ENCODE peak calls at places on chromosomes 6 and 20, in seven cellular contexts. V is NCI-H748 treated with DMSO at 0.1 percent for 48 hours, W is transverse colon, F is Caki2, O is GM13977, I is fibroblast of the aortic adventitia, Z is nephron progenitor cell. M is an unnamed sample.

GRCh38 chr6:109790131-109790530 is 99.0 kb downstream of the FIG4 start:
- DNase-seq in V (no peak), W (no peak), F (peak; percentile 3), O (no peak), I (peak; percentile 76), Z (no peak), M (no peak)

GRCh38 chr6:27505209-27506027 is 32.5 kb upstream of the ZNF184 start:
- DNase-seq in V (peak; percentile 86), W (peak; percentile 21), F (peak; percentile 89), O (peak; percentile 25), I (peak; percentile 49), Z (peak; percentile 51), M (peak; percentile 78)

GRCh38 chr20:44758247-44759101 is 12.8 kb downstream of the KCNK15 start:
- DNase-seq in V (no peak), W (no peak), F (no peak), O (no peak), I (no peak), Z (no peak), M (no peak)

GRCh38 chr20:47809561-47809960 is 24.3 kb upstream of the SULF2 start:
- DNase-seq in V (no peak), W (no peak), F (peak; percentile 51), O (no peak), I (no peak), Z (no peak), M (no peak)

GRCh38 chr20:50267041-50267865 is 76.6 kb downstream of the CEBPB start:
- DNase-seq in V (no peak), W (peak; percentile 92), F (no peak), O (no peak), I (peak; percentile 85), Z (no peak), M (no peak)

GRCh38 chr20:9200620-9201019 is 131.7 kb downstream of the PLCB4 start:
- DNase-seq in V (no peak), W (no peak), F (peak; percentile 65), O (no peak), I (peak; percentile 15), Z (no peak), M (no peak)

GRCh38 chr20:33933469-33933909 is 60.2 kb upstream of the RALY start:
- DNase-seq in V (no peak), W (peak; percentile 59), F (no peak), O (peak; percentile 71), I (peak; percentile 79), Z (peak; percentile 36), M (no peak)

GRCh38 chr6:28772480-28773381 is 151.1 kb downstream of the TRIM27 start:
- DNase-seq in V (no peak), W (no peak), F (no peak), O (no peak), I (no peak), Z (peak; percentile 41), M (no peak)

GRCh38 chr6:33215761-33216649 is 7.7 kb downstream of the RING1 start:
- DNase-seq in V (no peak), W (no peak), F (no peak), O (no peak), I (no peak), Z (no peak), M (no peak)

GRCh38 chr6:112203577-112204349 is 50.6 kb downstream of the LAMA4 start:
- DNase-seq in V (no peak), W (no peak), F (peak; percentile 86), O (no peak), I (peak; percentile 82), Z (no peak), M (no peak)

GRCh38 chr6:90233994-90234393 is 62.6 kb downstream of the BACH2 start:
- DNase-seq in V (no peak), W (peak; percentile 17), F (no peak), O (no peak), I (no peak), Z (no peak), M (no peak)

GRCh38 chr6:149929422-149929821 is 6.5 kb upstream of the RAET1G start:
- DNase-seq in V (no peak), W (no peak), F (no peak), O (no peak), I (no peak), Z (peak; percentile 34), M (no peak)

GRCh38 chr20:47276856-47277541 is 79.5 kb downstream of the ZMYND8 start:
- DNase-seq in V (no peak), W (no peak), F (peak; percentile 47), O (no peak), I (peak; percentile 74), Z (no peak), M (no peak)

GRCh38 chr6:14456941-14457340 is 339.4 kb downstream of the CD83 start:
- DNase-seq in V (no peak), W (no peak), F (no peak), O (no peak), I (no peak), Z (no peak), M (no peak)

GRCh38 chr20:1946762-1947534 is 46.9 kb downstream of the PDYN start:
- DNase-seq in V (no peak), W (no peak), F (no peak), O (no peak), I (peak; percentile 18), Z (peak; percentile 75), M (no peak)

GRCh38 chr6:3264356-3264755 is 5.6 kb downstream of the PSMG4 start:
- DNase-seq in V (no peak), W (no peak), F (no peak), O (no peak), I (no peak), Z (no peak), M (no peak)

GRCh38 chr20:39960522-39961420 is 728.3 kb downstream of the MAFB start:
- DNase-seq in V (no peak), W (no peak), F (no peak), O (no peak), I (no peak), Z (no peak), M (no peak)

GRCh38 chr20:38298768-38299288 is 5.1 kb upstream of the BPI start:
- DNase-seq in V (no peak), W (peak; percentile 51), F (no peak), O (no peak), I (peak; percentile 91), Z (no peak), M (no peak)

GRCh38 chr20:58256842-58257241 is 28.4 kb upstream of the ANKRD60 start:
- DNase-seq in V (no peak), W (no peak), F (no peak), O (no peak), I (no peak), Z (no peak), M (no peak)

GRCh38 chr6:148771212-148771601 is 24.4 kb downstream of the UST start:
- DNase-seq in V (no peak), W (peak; percentile 28), F (no peak), O (no peak), I (no peak), Z (no peak), M (no peak)

GRCh38 chr20:35307666-35308653 is 15.7 kb upstream of the FAM83C start:
- DNase-seq in V (no peak), W (no peak), F (peak; percentile 78), O (no peak), I (peak; percentile 87), Z (no peak), M (no peak)

GRCh38 chr6:167089243-167090142 is 33.4 kb upstream of the CCR6 start:
- DNase-seq in V (no peak), W (no peak), F (no peak), O (peak; percentile 46), I (no peak), Z (no peak), M (no peak)

GRCh38 chr6:121651420-121651819 is 216.0 kb downstream of the GJA1 start:
- DNase-seq in V (no peak), W (no peak), F (no peak), O (no peak), I (no peak), Z (no peak), M (no peak)

GRCh38 chr6:80638222-80639055 is 532.0 kb downstream of the BCKDHB start:
- DNase-seq in V (peak; percentile 83), W (peak; percentile 8), F (peak; percentile 84), O (peak; percentile 9), I (peak; percentile 81), Z (no peak), M (peak; percentile 31)

GRCh38 chr6:116412270-116412669 is 41.5 kb downstream of the DSE start:
- DNase-seq in V (no peak), W (no peak), F (no peak), O (no peak), I (peak; percentile 44), Z (peak; percentile 9), M (no peak)

GRCh38 chr20:53939554-53940355 is 130.6 kb downstream of the BCAS1 start:
- DNase-seq in V (no peak), W (peak; percentile 97), F (peak; percentile 88), O (peak; percentile 58), I (peak; percentile 98), Z (peak; percentile 79), M (peak; percentile 86)